ENCODE peak calls at places on chromosomes 16 and 17, in six cellular contexts. One of them, this sample, is unnamed.

GRCh38 chr17:410674-411401 is 58.2 kb upstream of the RPH3AL start:
- DNase-seq in colonic mucosa: no peak
- DNase-seq in foreskin fibroblast: peak
- DNase-seq in Calu3: peak
- DNase-seq in retinal pigment epithelial cell: no peak
- DNase-seq in glutamatergic neuron: peak
- DNase-seq in this sample: peak

GRCh38 chr17:32541640-32542039 is 54.8 kb downstream of the CDK5R1 start:
- DNase-seq in Calu3: no peak
- DNase-seq in retinal pigment epithelial cell: no peak
- DNase-seq in glutamatergic neuron: no peak
- DNase-seq in foreskin fibroblast: no peak
- DNase-seq in colonic mucosa: no peak
- DNase-seq in this sample: no peak

GRCh38 chr17:67032985-67033384 is 11.4 kb upstream of the CACNG1 start:
- DNase-seq in Calu3: no peak
- DNase-seq in foreskin fibroblast: no peak
- DNase-seq in glutamatergic neuron: no peak
- DNase-seq in retinal pigment epithelial cell: no peak
- DNase-seq in colonic mucosa: no peak
- DNase-seq in this sample: no peak

GRCh38 chr17:65074778-65075250 is 18.3 kb upstream of the GNA13 start:
- DNase-seq in Calu3: no peak
- DNase-seq in colonic mucosa: peak
- DNase-seq in glutamatergic neuron: no peak
- DNase-seq in retinal pigment epithelial cell: no peak
- DNase-seq in foreskin fibroblast: peak
- DNase-seq in this sample: no peak

GRCh38 chr16:69243479-69243878 is 56.5 kb downstream of the SNTB2 start:
- DNase-seq in foreskin fibroblast: peak
- DNase-seq in retinal pigment epithelial cell: peak
- DNase-seq in colonic mucosa: no peak
- DNase-seq in Calu3: no peak
- DNase-seq in glutamatergic neuron: no peak
- DNase-seq in this sample: peak

GRCh38 chr16:20866792-20867191 is 33.4 kb downstream of the DCUN1D3 start:
- DNase-seq in Calu3: no peak
- DNase-seq in colonic mucosa: no peak
- DNase-seq in glutamatergic neuron: no peak
- DNase-seq in retinal pigment epithelial cell: no peak
- DNase-seq in foreskin fibroblast: no peak
- DNase-seq in this sample: no peak

GRCh38 chr17:520447-521167 is 168.0 kb upstream of the RPH3AL start:
- DNase-seq in colonic mucosa: no peak
- DNase-seq in glutamatergic neuron: no peak
- DNase-seq in foreskin fibroblast: peak
- DNase-seq in Calu3: no peak
- DNase-seq in retinal pigment epithelial cell: no peak
- DNase-seq in this sample: no peak

GRCh38 chr16:85928411-85928820 is 29.5 kb downstream of the IRF8 start:
- DNase-seq in colonic mucosa: no peak
- DNase-seq in Calu3: no peak
- DNase-seq in foreskin fibroblast: peak
- DNase-seq in glutamatergic neuron: no peak
- DNase-seq in retinal pigment epithelial cell: no peak
- DNase-seq in this sample: no peak

GRCh38 chr16:22300427-22301071 is 3.3 kb downstream of the POLR3E start:
- DNase-seq in Calu3: peak
- DNase-seq in glutamatergic neuron: peak
- DNase-seq in foreskin fibroblast: peak
- DNase-seq in retinal pigment epithelial cell: no peak
- DNase-seq in colonic mucosa: peak
- DNase-seq in this sample: peak

GRCh38 chr16:85622683-85623082 is 9.6 kb downstream of the GSE1 start:
- DNase-seq in glutamatergic neuron: no peak
- DNase-seq in colonic mucosa: no peak
- DNase-seq in Calu3: no peak
- DNase-seq in retinal pigment epithelial cell: no peak
- DNase-seq in foreskin fibroblast: no peak
- DNase-seq in this sample: no peak

GRCh38 chr17:45824901-45825492 is 19.7 kb upstream of the SPPL2C start:
- DNase-seq in foreskin fibroblast: no peak
- DNase-seq in Calu3: no peak
- DNase-seq in colonic mucosa: no peak
- DNase-seq in retinal pigment epithelial cell: no peak
- DNase-seq in glutamatergic neuron: no peak
- DNase-seq in this sample: no peak

GRCh38 chr16:54318941-54319340 is 32.4 kb upstream of the IRX3 start:
- DNase-seq in foreskin fibroblast: no peak
- DNase-seq in Calu3: no peak
- DNase-seq in retinal pigment epithelial cell: no peak
- DNase-seq in colonic mucosa: no peak
- DNase-seq in glutamatergic neuron: no peak
- DNase-seq in this sample: peak

GRCh38 chr17:4744999-4745969 is 5.6 kb upstream of the CXCL16 start:
- DNase-seq in colonic mucosa: no peak
- DNase-seq in foreskin fibroblast: no peak
- DNase-seq in Calu3: no peak
- DNase-seq in glutamatergic neuron: no peak
- DNase-seq in retinal pigment epithelial cell: no peak
- DNase-seq in this sample: no peak

GRCh38 chr16:82091225-82091624 is 56.2 kb downstream of the HSD17B2 start:
- DNase-seq in retinal pigment epithelial cell: no peak
- DNase-seq in Calu3: no peak
- DNase-seq in glutamatergic neuron: no peak
- DNase-seq in colonic mucosa: no peak
- DNase-seq in foreskin fibroblast: peak
- DNase-seq in this sample: peak

GRCh38 chr16:46689492-46690280 is at the start of gene ORC6:
- DNase-seq in glutamatergic neuron: peak
- DNase-seq in Calu3: peak
- DNase-seq in retinal pigment epithelial cell: peak
- DNase-seq in colonic mucosa: peak
- DNase-seq in foreskin fibroblast: peak
- DNase-seq in this sample: peak

GRCh38 chr17:46853896-46854444 is 2.6 kb downstream of the WNT9B start:
- DNase-seq in foreskin fibroblast: peak
- DNase-seq in Calu3: no peak
- DNase-seq in colonic mucosa: no peak
- DNase-seq in glutamatergic neuron: no peak
- DNase-seq in retinal pigment epithelial cell: no peak
- DNase-seq in this sample: peak

GRCh38 chr17:7137182-7137943 is 22.7 kb upstream of the ASGR2 start:
- DNase-seq in retinal pigment epithelial cell: no peak
- DNase-seq in foreskin fibroblast: peak
- DNase-seq in Calu3: no peak
- DNase-seq in glutamatergic neuron: no peak
- DNase-seq in colonic mucosa: no peak
- DNase-seq in this sample: no peak

GRCh38 chr17:7220593-7221280 is 999 bp downstream of the ACADVL start:
- DNase-seq in foreskin fibroblast: peak
- DNase-seq in glutamatergic neuron: peak
- DNase-seq in Calu3: peak
- DNase-seq in retinal pigment epithelial cell: no peak
- DNase-seq in colonic mucosa: peak
- DNase-seq in this sample: peak

DNA sequence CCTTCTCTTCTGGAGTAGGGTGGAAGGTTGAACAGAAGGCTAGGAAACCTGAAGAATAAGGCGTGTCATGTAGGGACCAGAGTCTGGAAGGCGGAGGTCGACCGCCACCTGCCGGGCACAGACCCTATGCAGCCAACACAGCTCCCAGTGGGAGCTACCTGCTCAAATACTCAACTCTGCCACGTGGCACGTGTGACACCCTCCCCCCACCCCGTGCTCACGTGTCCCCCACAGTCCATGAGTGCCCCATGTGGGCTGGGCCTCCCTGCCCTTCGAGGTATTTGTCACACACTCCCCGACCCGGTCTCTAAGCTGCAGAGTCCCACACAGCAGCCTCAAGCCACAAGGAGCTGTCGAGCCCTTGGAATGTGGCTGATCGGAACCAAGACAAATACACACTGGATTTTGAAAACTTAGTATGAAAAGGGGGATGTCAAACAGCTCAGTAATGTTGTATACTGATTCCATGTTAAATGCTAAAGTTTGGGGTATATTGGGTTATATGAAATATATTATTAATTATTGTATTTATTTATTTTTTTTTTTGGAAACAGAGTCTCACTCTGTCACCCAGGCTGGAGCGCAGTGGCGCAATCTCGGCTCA is 11.7 kb downstream of the HID1 start:
- DNase-seq in retinal pigment epithelial cell: no peak
- DNase-seq in colonic mucosa: peak
- DNase-seq in Calu3: no peak
- DNase-seq in glutamatergic neuron: peak
- DNase-seq in foreskin fibroblast: peak
- DNase-seq in this sample: peak
- TF ChIP-seq CTCF in retinal pigment epithelial cell: peak
- TF ChIP-seq CTCF in colonic mucosa: no peak
- TF ChIP-seq CTCF in Calu3: peak
- TF ChIP-seq CTCF in glutamatergic neuron: peak
- TF ChIP-seq CTCF in foreskin fibroblast: peak
- TF ChIP-seq CTCF in this sample: no peak

GRCh38 chr16:66551362-66551761 is 1.0 kb upstream of the CKLF start:
- DNase-seq in glutamatergic neuron: peak
- DNase-seq in retinal pigment epithelial cell: no peak
- DNase-seq in Calu3: peak
- DNase-seq in colonic mucosa: peak
- DNase-seq in foreskin fibroblast: peak
- DNase-seq in this sample: no peak

GRCh38 chr16:66547101-66547989 is 2.6 kb downstream of the TK2 start:
- DNase-seq in Calu3: no peak
- DNase-seq in foreskin fibroblast: no peak
- DNase-seq in glutamatergic neuron: no peak
- DNase-seq in colonic mucosa: no peak
- DNase-seq in retinal pigment epithelial cell: no peak
- DNase-seq in this sample: no peak

GRCh38 chr16:66548068-66548467 is 1.9 kb downstream of the TK2 start:
- DNase-seq in Calu3: no peak
- DNase-seq in glutamatergic neuron: no peak
- DNase-seq in foreskin fibroblast: no peak
- DNase-seq in retinal pigment epithelial cell: no peak
- DNase-seq in colonic mucosa: no peak
- DNase-seq in this sample: no peak

GRCh38 chr16:66548868-66549267 is 1.1 kb downstream of the TK2 start:
- DNase-seq in Calu3: no peak
- DNase-seq in retinal pigment epithelial cell: no peak
- DNase-seq in foreskin fibroblast: no peak
- DNase-seq in glutamatergic neuron: no peak
- DNase-seq in colonic mucosa: no peak
- DNase-seq in this sample: no peak

GRCh38 chr16:66549284-66550131 is at the start of gene TK2:
- DNase-seq in retinal pigment epithelial cell: no peak
- DNase-seq in glutamatergic neuron: peak
- DNase-seq in foreskin fibroblast: peak
- DNase-seq in Calu3: peak
- DNase-seq in colonic mucosa: peak
- DNase-seq in this sample: peak
- TF ChIP-seq CTCF in retinal pigment epithelial cell: peak
- TF ChIP-seq CTCF in glutamatergic neuron: no peak
- TF ChIP-seq CTCF in foreskin fibroblast: peak
- TF ChIP-seq CTCF in Calu3: no peak
- TF ChIP-seq CTCF in colonic mucosa: no peak
- TF ChIP-seq CTCF in this sample: peak

DNA sequence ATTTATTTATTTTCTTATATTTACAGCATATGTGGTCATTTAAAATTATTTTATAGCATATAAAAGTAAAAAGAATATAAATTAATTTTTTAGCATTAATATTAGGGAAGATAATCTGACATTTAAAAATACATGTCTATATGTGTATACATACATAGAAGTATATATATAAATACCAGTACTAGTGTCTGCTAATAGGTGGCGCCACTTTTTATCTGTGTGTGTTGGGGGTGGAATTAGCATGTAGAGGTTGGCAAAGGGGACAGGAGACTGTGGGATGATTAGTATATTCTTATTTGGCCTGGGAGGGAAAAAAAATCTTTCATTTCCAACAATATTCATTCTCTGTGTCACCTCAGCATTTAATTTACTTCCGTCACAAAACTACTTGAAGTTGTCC is 359.1 kb downstream of the WWOX start:
- DNase-seq in glutamatergic neuron: no peak
- DNase-seq in foreskin fibroblast: no peak
- DNase-seq in Calu3: no peak
- DNase-seq in colonic mucosa: no peak
- DNase-seq in retinal pigment epithelial cell: no peak
- DNase-seq in this sample: no peak
- TF ChIP-seq CTCF in glutamatergic neuron: no peak
- TF ChIP-seq CTCF in foreskin fibroblast: no peak
- TF ChIP-seq CTCF in Calu3: no peak
- TF ChIP-seq CTCF in colonic mucosa: no peak
- TF ChIP-seq CTCF in retinal pigment epithelial cell: no peak
- TF ChIP-seq CTCF in this sample: no peak

GRCh38 chr17:30343741-30344140 is 9.9 kb upstream of the TMIGD1 start:
- DNase-seq in glutamatergic neuron: no peak
- DNase-seq in retinal pigment epithelial cell: no peak
- DNase-seq in Calu3: no peak
- DNase-seq in colonic mucosa: no peak
- DNase-seq in foreskin fibroblast: no peak
- DNase-seq in this sample: no peak

GRCh38 chr17:30345089-30345433 is 11.2 kb upstream of the TMIGD1 start:
- DNase-seq in Calu3: peak
- DNase-seq in glutamatergic neuron: no peak
- DNase-seq in foreskin fibroblast: no peak
- DNase-seq in retinal pigment epithelial cell: no peak
- DNase-seq in colonic mucosa: no peak
- DNase-seq in this sample: no peak

GRCh38 chr17:30345527-30346075 is 11.7 kb upstream of the TMIGD1 start:
- DNase-seq in Calu3: peak
- DNase-seq in retinal pigment epithelial cell: no peak
- DNase-seq in colonic mucosa: no peak
- DNase-seq in glutamatergic neuron: no peak
- DNase-seq in foreskin fibroblast: no peak
- DNase-seq in this sample: no peak

GRCh38 chr17:30346211-30346831 is 12.5 kb upstream of the TMIGD1 start:
- DNase-seq in retinal pigment epithelial cell: no peak
- DNase-seq in Calu3: no peak
- DNase-seq in colonic mucosa: no peak
- DNase-seq in glutamatergic neuron: no peak
- DNase-seq in foreskin fibroblast: no peak
- DNase-seq in this sample: no peak

DNA sequence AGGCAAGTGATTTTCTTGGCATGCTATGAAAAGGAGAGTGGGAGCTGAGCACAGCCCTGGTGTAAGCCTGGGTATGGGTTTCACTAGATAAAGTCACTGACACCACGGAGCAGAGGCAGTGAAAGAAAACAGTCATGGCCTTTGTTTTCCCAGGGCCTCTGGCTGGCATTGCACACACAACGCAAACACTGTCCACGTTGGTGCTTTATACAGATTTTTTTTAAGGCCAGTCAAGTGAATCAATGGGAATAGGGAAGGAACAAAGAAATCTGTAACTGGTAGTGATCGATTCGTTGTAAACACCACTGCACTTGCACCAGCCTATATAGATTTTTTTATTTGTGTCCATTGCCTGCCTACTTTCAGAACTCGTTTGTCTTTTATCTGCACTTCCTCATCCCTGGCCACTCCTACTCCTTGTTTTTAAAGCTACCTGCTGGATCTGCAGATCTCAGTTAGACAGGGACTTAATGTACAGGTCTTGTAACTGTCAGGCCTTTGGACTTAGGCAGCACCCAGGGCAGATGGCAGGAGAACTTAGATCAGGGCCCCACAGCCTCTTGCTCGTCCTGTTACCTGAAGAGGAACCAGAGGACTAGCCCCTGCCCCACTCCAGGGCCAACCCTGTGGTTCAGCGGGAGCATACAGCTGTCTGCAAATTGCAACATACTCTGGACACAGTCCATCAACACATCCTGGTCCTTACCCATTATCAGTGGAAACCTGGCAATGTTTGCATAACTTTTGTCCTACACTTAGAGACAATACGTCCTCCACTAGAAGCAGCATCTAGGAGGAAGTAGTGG is 10.6 kb upstream of the TMIGD1 start:
- DNase-seq in foreskin fibroblast: peak
- DNase-seq in retinal pigment epithelial cell: no peak
- DNase-seq in glutamatergic neuron: no peak
- DNase-seq in Calu3: peak
- DNase-seq in colonic mucosa: peak
- DNase-seq in this sample: no peak
- TF ChIP-seq CTCF in foreskin fibroblast: no peak
- TF ChIP-seq CTCF in retinal pigment epithelial cell: no peak
- TF ChIP-seq CTCF in glutamatergic neuron: no peak
- TF ChIP-seq CTCF in Calu3: no peak
- TF ChIP-seq CTCF in colonic mucosa: no peak
- TF ChIP-seq CTCF in this sample: no peak